ENCODE peak calls at places on chromosomes 7 and 10, in ten cellular contexts. H is adrenal gland, Z is sigmoid colon, Y is suprapubic skin, B is IMR-90, O is transverse colon, X is HepG2, F is stomach, G is Peyer's patch, N is vagina. A is an unnamed sample.
A peak's percentile ranks its signal among the peaks of the same experiment; 100 is the strongest.

GRCh38 chr7:121752706-121753105 is 120.3 kb upstream of the PTPRZ1 start:
- DNase-seq in H (no peak), N (no peak), Y (no peak), G (no peak), B (peak; percentile 13), F (no peak), Z (no peak), O (no peak), X (peak; percentile 5), A (no peak)

GRCh38 chr10:97788552-97789442 is 17.0 kb upstream of the SFRP5 start:
- DNase-seq in H (peak; percentile 29), Y (no peak), F (peak; percentile 61), N (no peak), B (no peak), X (peak; percentile 43), Z (no peak), O (peak; percentile 53), G (peak; percentile 76), A (no peak)

GRCh38 chr7:155427411-155428038 is 30.4 kb upstream of the EN2 start:
- DNase-seq in G (no peak), Y (no peak), B (no peak), H (no peak), O (no peak), X (no peak), N (no peak), Z (no peak), F (no peak), A (no peak)

GRCh38 chr7:2592375-2592865 is 33.6 kb downstream of the IQCE start:
- DNase-seq in F (no peak), N (no peak), O (no peak), H (no peak), Z (no peak), G (no peak), Y (no peak), B (no peak), X (no peak), A (no peak)

GRCh38 chr7:112290065-112290464 is 83.6 kb downstream of the ZNF277 start:
- DNase-seq in B (peak; percentile 48), Z (no peak), X (no peak), F (no peak), H (no peak), Y (no peak), O (no peak), G (no peak), N (no peak), A (no peak)

GRCh38 chr10:618229-618989 is 71.1 kb downstream of the DIP2C start:
- DNase-seq in G (no peak), O (no peak), X (no peak), F (no peak), H (no peak), N (no peak), Y (no peak), B (no peak), Z (no peak), A (peak; percentile 68)

GRCh38 chr7:151518105-151518780 is 1.5 kb downstream of the RHEB start:
- DNase-seq in Z (peak; percentile 91), N (no peak), X (peak; percentile 44), B (peak; percentile 48), G (peak; percentile 84), F (peak; percentile 33), H (peak; percentile 80), O (peak; percentile 75), Y (no peak), A (peak; percentile 64)

GRCh38 chr7:127782075-127782474 is 130.1 kb downstream of the SND1 start:
- DNase-seq in Z (no peak), G (no peak), B (no peak), F (no peak), Y (no peak), O (no peak), N (no peak), X (no peak), H (no peak), A (no peak)

GRCh38 chr7:159015081-159015893 is 129.4 kb downstream of the VIPR2 start:
- DNase-seq in O (peak; percentile 45), B (no peak), Y (no peak), G (peak; percentile 61), H (peak; percentile 84), N (no peak), X (no peak), Z (peak; percentile 95), F (peak; percentile 55), A (no peak)

GRCh38 chr7:114648680-114649079 is 234.1 kb downstream of the FOXP2 start:
- DNase-seq in B (no peak), F (no peak), N (no peak), O (no peak), Y (no peak), Z (no peak), X (no peak), H (no peak), G (no peak), A (no peak)

GRCh38 chr10:8312079-8312478 is 257.6 kb downstream of the GATA3 start:
- DNase-seq in N (no peak), G (no peak), Y (no peak), Z (no peak), X (no peak), H (no peak), B (no peak), F (no peak), O (no peak), A (no peak)

GRCh38 chr7:77157446-77157845 is 35.0 kb downstream of the CCDC146 start:
- DNase-seq in B (no peak), Y (no peak), F (no peak), Z (no peak), N (no peak), G (no peak), X (no peak), O (no peak), H (no peak), A (no peak)

DNA sequence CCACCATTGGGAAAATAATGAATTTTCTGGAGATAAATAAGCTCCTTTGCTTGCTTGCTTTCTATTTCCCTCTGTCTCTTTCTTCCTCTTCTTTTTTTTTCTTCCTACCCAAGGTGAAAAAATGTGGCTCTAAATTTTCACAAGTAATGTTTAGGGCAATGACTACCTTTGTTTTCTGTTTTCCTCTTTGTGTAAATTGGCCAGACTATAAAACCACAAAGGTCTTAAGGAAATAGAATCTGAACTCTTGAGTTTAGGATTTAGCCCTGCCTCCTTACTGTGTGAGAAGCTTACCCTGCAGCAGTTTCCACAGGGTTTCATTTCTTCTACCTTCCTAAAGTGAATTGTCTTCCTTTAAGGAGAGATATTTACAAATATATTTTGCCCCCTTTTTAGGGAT is 330.4 kb downstream of the ARL4A start:
- DNase-seq in H (no peak), N (no peak), O (no peak), F (no peak), X (no peak), Z (no peak), B (no peak), Y (no peak), G (no peak), A (no peak)
- H3K27ac ChIP-seq in H (no peak overlapping the region), N (no peak overlapping the region), O (peak overlapping the region; percentile 23), F (no peak overlapping the region), X (peak overlapping the region; percentile 97), Z (no peak overlapping the region), B (no peak overlapping the region), Y (peak overlapping the region; percentile 60), G (no peak overlapping the region), A (no peak overlapping the region)

DNA sequence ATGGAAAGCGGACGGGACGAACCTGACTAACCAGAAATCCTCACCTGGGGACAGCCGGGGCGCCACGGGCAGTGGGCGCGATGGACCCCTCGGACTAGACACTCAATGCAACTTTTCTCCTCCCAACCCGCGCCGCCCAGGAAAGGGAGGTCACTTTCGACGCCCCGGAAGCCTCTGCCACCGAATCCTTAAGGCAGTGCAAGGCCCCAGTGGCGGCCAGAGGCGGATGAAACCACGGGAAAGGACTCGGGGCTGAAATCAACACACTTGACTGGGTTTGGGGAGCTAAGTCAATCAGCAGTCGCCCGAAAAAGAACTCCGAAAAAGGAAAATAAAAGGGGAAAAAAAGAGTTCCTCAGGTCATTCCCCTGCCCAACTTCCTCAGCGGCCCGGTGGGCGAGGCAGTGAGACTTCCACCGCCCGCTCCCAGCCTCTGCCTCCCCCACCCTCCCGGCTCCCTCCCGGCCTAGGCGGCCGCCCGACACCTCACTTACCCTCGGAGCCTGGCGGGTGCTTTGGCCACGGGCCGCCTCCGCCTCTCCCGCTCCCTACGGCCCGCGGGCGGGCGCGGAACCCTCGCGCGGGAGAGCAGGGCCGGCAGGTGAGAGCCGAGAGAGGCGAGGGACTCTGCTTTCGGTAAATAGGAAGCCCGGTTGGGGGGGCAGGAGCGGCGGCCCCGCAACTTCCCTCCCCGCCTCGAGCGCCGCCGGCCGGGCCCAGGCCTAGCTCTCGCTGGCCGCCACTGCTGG is 547 bp downstream of the WAPL start:
- DNase-seq in G (peak; percentile 79), H (peak; percentile 71), N (no peak), F (peak; percentile 61), Z (peak; percentile 76), B (peak; percentile 42), O (peak; percentile 66), Y (peak; percentile 86), X (peak; percentile 40), A (peak; percentile 84)
- TF ChIP-seq POLR2A in G (no peak), H (no peak), N (no peak), F (no peak), Z (no peak), B (peak; percentile 50), O (no peak), Y (no peak), X (peak; percentile 54), A (no peak)

DNA sequence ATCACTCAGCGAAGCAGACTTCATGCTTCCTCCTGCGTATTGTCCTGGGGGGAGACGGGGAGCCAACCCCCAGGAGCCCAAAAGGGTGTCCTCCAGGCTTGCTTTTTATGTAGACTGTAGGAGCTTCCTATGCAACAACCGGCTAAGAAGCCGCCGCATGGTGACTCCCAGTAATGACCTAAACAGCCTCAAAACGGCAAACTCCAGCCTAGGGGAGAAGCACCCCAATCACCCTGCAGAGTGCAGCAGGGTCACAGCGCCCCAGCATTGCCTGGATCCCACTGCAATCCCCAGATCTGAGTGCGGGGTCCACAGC is 52.0 kb downstream of the PROSER2 start:
- DNase-seq in Z (peak; percentile 61), H (no peak), B (peak; percentile 6), N (no peak), F (no peak), O (no peak), Y (no peak), X (no peak), G (no peak), A (no peak)
- H3K27ac ChIP-seq in Z (no peak overlapping the region), H (no peak overlapping the region), B (no peak overlapping the region), N (peak overlapping the region; percentile 42), F (peak overlapping the region; percentile 74), O (peak overlapping the region; percentile 66), Y (peak overlapping the region; percentile 89), X (peak overlapping the region; percentile 94), G (no peak overlapping the region), A (peak overlapping the region; percentile 83)

DNA sequence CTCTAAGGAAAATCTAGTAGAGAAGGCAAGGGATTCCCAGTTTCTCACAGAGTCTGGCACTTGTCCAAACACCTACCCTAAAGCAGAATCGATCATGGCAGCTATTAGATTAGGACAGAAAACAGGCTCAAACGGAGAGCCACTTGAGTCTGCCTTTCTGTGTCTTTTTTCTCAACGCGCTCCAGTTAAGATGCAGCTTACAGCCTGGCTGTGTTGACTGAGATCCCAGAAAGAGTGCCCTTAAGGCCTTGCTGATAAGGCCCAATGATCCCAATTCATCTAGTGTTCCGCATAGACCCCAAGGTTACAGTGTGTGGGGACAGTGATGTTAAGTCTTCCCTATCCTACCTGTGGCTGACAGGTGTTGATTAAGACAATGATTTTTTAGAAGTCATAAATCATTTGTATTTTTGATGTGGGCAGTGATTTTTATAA is 974 bp downstream of the TMEM106B start:
- DNase-seq in X (peak; percentile 15), B (no peak), N (no peak), H (peak; percentile 24), G (no peak), O (no peak), F (no peak), Y (no peak), Z (no peak), A (no peak)
- TF ChIP-seq POLR2A in X (no peak), B (no peak), N (no peak), H (no peak), G (no peak), O (no peak), F (no peak), Y (no peak), Z (no peak), A (no peak)

A was measured in upper lobe of left lung.